ENCODE peak calls at places on chromosomes 16 and 17, in four cellular contexts. A is HepG2, H is K562, X is GM12878. V is an unnamed sample.
A peak's percentile ranks its signal among the peaks of the same experiment; 100 is the strongest.

GRCh38 chr17:43702636-43703035 is 40.9 kb upstream of the MEOX1 start:
- DNase-seq in A (peak; percentile 65), H (peak; percentile 62), X (no peak), V (peak; percentile 44)

GRCh38 chr16:57539072-57539796 is 2.9 kb upstream of the CCDC102A start:
- DNase-seq in A (no peak), H (no peak), X (peak; percentile 88), V (no peak)

GRCh38 chr17:75442168-75443103 is 14.0 kb upstream of the TMEM94 start:
- DNase-seq in A (peak; percentile 40), H (no peak), X (no peak), V (no peak)

GRCh38 chr17:32827227-32827626 is 49.7 kb downstream of the MYO1D start:
- DNase-seq in A (no peak), H (no peak), X (peak; percentile 65), V (no peak)

GRCh38 chr17:77696720-77697460 is 261.6 kb upstream of the TNRC6C start:
- DNase-seq in A (no peak), H (no peak), X (no peak), V (no peak)

GRCh38 chr16:1068451-1068850 is 4.1 kb upstream of the SSTR5 start:
- DNase-seq in A (no peak), H (no peak), X (no peak), V (no peak)

GRCh38 chr17:41567317-41567716 is 4.5 kb downstream of the KRT9 start:
- DNase-seq in A (no peak), H (no peak), X (no peak), V (no peak)

GRCh38 chr17:4536259-4536741 is 18.9 kb downstream of the MYBBP1A start:
- DNase-seq in A (no peak), H (peak; percentile 66), X (no peak), V (no peak)

GRCh38 chr17:52011070-52011469 is 147.4 kb downstream of the CA10 start:
- DNase-seq in A (no peak), H (no peak), X (no peak), V (no peak)

GRCh38 chr17:4658478-4659305 is 17.2 kb upstream of the ALOX15 start:
- DNase-seq in A (no peak), H (peak; percentile 80), X (no peak), V (no peak)

GRCh38 chr17:5781236-5781927 is 197.1 kb upstream of the NLRP1 start:
- DNase-seq in A (no peak), H (no peak), X (no peak), V (no peak)

GRCh38 chr17:5783851-5784250 is 199.5 kb upstream of the NLRP1 start:
- DNase-seq in A (no peak), H (no peak), X (no peak), V (no peak)

GRCh38 chr17:5783269-5783668 is 199.0 kb upstream of the NLRP1 start:
- DNase-seq in A (no peak), H (no peak), X (no peak), V (no peak)

GRCh38 chr17:5784791-5785190 is 200.5 kb upstream of the NLRP1 start:
- DNase-seq in A (no peak), H (no peak), X (no peak), V (no peak)

GRCh38 chr17:5780476-5780875 is 196.2 kb upstream of the NLRP1 start:
- DNase-seq in A (no peak), H (peak; percentile 7), X (no peak), V (no peak)
- TF ChIP-seq ETV6 in A (no peak), H (no peak), X (no peak), V (no peak)

GRCh38 chr17:59829217-59830006 is 63.3 kb downstream of the TUBD1 start:
- DNase-seq in A (peak; percentile 97), H (peak; percentile 60), X (peak; percentile 100), V (no peak)
- TF ChIP-seq ATF2 in A (no peak), H (no peak), X (peak; percentile 99), V (no peak)

DNA sequence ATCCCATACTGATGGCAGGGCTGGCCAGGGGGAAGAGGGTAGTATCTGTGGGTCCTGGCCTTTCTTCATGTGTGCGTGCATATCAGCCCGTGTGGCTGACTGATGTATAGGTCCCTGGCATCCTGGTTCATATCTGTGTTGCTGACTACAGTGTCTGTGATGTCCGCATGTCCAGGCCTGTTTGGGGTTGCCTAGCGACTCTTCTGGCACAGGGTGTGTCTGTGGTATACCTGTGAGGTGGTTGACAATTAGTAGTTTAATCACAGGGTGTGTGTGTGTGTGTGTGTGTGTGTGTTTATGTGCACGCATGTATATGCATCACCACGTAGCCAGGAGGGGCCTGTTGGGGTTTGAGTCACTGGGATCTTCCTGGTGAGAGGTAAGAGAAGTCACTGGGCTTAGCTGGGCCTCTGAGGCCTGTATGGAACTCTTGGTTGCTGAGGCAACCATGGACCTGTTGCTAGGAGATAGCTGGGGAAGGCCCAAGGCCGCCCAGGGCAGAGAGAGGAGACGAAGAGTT is 634 bp upstream of the TMEM95 start:
- DNase-seq in A (no peak), H (no peak), X (no peak), V (no peak)
- TF ChIP-seq ATF3 in A (no peak), H (no peak), X (no peak), V (no peak)

DNA sequence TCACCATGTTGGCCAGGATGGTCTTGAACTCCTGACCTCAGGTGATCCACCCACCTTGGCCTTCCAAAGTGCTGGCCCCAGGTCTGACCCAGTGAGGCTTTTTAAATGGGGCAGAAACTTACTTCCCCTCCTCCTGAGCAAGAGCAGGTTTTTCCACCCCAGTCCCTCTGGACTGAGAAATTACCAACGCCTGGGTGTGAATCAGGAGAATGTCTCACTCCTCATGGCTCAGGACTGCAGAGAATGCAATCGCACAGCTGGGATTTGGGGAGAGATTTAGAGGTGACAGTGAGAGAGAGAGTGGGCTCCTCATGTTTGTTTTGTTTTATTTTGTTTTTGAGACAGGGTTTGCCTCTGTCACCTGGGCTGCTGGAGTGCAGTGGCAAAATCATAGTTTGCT is 203.6 kb downstream of the RAB11FIP4 start:
- DNase-seq in A (no peak), H (no peak), X (no peak), V (no peak)
- TF ChIP-seq ETV6 in A (no peak), H (no peak), X (no peak), V (no peak)

DNA sequence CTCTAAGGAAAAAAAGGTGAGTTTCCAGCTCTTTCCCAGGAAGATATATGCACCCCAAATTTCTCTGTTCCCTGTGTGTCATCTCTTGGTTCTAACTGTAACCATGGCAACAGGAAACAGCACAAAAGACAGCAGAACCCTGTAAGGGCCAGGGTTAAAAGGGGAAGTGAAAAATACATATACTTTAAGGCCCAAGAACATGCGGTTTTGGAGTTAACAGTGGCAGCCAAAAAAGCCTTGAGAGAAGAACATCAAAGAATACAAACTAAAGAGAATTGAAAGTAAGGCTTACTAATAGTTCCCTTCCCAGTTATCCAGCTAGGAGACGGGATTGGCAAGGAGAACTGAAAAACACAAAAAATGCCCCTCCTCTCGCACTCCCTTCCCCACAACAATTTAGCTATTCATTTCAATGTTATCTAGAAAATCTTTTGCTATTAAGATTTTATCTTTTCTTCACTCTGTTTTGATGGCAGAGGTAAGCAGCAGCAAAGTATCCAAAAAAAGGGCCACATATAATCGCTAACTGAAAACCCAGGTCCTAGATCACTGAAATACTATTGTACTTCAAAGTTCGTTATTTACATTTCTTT is 1.5 kb downstream of the SPOP start:
- DNase-seq in A (no peak), H (peak; percentile 37), X (peak; percentile 85), V (no peak)
- TF ChIP-seq ATF2 in A (no peak), H (no peak), X (peak; percentile 43), V (no peak)

GRCh38 chr17:17495448-17496188 is 577 bp downstream of the RASD1 start:
- DNase-seq in A (no peak), H (no peak), X (no peak), V (peak; percentile 53)
- TF ChIP-seq ATF3 in A (no peak), H (no peak), X (no peak), V (no peak)

GRCh38 chr17:69363488-69364210 is 36.7 kb upstream of the ABCA5 start:
- DNase-seq in A (no peak), H (no peak), X (no peak), V (no peak)
- TF ChIP-seq ETV6 in A (no peak), H (no peak), X (no peak), V (no peak)